ENCODE peak calls at places on chromosomes 13 and 19, in five cellular contexts. Q, T, S, O and P are unnamed samples.

GRCh38 chr13:97855570-97855970 is 97.9 kb upstream of the IPO5 start:
- DNase-seq in Q (peak), T (peak), S (no peak), O (no peak), P (peak)

GRCh38 chr19:51803965-51804364 is 9.0 kb downstream of the FPR3 start:
- DNase-seq in Q (no peak), T (no peak), S (no peak), O (no peak), P (no peak)

GRCh38 chr19:43751466-43752220 is 3.1 kb downstream of the SMG9 start:
- DNase-seq in Q (peak), T (no peak), S (no peak), O (no peak), P (no peak)

GRCh38 chr13:105817011-105817410 is 718.5 kb downstream of the EFNB2 start:
- DNase-seq in Q (no peak), T (no peak), S (no peak), O (no peak), P (no peak)

GRCh38 chr19:46347985-46348384 is 1.1 kb downstream of the PPP5C start:
- DNase-seq in Q (no peak), T (no peak), S (no peak), O (no peak), P (no peak)

GRCh38 chr19:40281381-40282208 is 3.5 kb downstream of the AKT2 start:
- DNase-seq in Q (peak), T (no peak), S (no peak), O (no peak), P (no peak)

GRCh38 chr13:106522898-106523525 is 12.4 kb downstream of the EFNB2 start:
- DNase-seq in Q (no peak), T (no peak), S (no peak), O (no peak), P (no peak)

GRCh38 chr13:100214886-100215285 is 126.0 kb downstream of the PCCA start:
- DNase-seq in Q (peak), T (no peak), S (no peak), O (no peak), P (no peak)